ENCODE peak calls at places on chromosomes 7 and 10, in ten cellular contexts. One of them, this sample, is unnamed.

GRCh38 chr7:73602721-73603651 is 21.3 kb downstream of the MLXIPL start:
- DNase-seq in naive thymus-derived CD4-positive, alpha-beta T cell: no peak
- DNase-seq in fibroblast of mammary gland: no peak
- DNase-seq in colonic mucosa: no peak
- DNase-seq in ovary: no peak
- DNase-seq in A549: no peak
- DNase-seq in cardiac fibroblast: no peak
- DNase-seq in fibroblast of lung: no peak
- DNase-seq in adipocyte: no peak
- DNase-seq in GM23338: peak; percentile 56
- DNase-seq in this sample: no peak

GRCh38 chr7:47568569-47568968 is 13.3 kb downstream of the TNS3 start:
- DNase-seq in fibroblast of lung: no peak
- DNase-seq in GM23338: no peak
- DNase-seq in ovary: peak; percentile 36
- DNase-seq in cardiac fibroblast: no peak
- DNase-seq in adipocyte: no peak
- DNase-seq in colonic mucosa: no peak
- DNase-seq in A549: no peak
- DNase-seq in naive thymus-derived CD4-positive, alpha-beta T cell: no peak
- DNase-seq in fibroblast of mammary gland: no peak
- DNase-seq in this sample: no peak

GRCh38 chr10:24869354-24870016 is 82.9 kb downstream of the PRTFDC1 start:
- DNase-seq in ovary: no peak
- DNase-seq in naive thymus-derived CD4-positive, alpha-beta T cell: no peak
- DNase-seq in adipocyte: no peak
- DNase-seq in fibroblast of mammary gland: peak; percentile 38
- DNase-seq in fibroblast of lung: peak; percentile 79
- DNase-seq in A549: no peak
- DNase-seq in colonic mucosa: peak; percentile 65
- DNase-seq in GM23338: no peak
- DNase-seq in cardiac fibroblast: peak; percentile 90
- DNase-seq in this sample: no peak

GRCh38 chr10:90579602-90580242 is 278.1 kb downstream of the HTR7 start:
- DNase-seq in fibroblast of mammary gland: peak; percentile 62
- DNase-seq in adipocyte: peak; percentile 13
- DNase-seq in naive thymus-derived CD4-positive, alpha-beta T cell: no peak
- DNase-seq in ovary: no peak
- DNase-seq in cardiac fibroblast: peak; percentile 53
- DNase-seq in fibroblast of lung: peak; percentile 69
- DNase-seq in GM23338: peak; percentile 72
- DNase-seq in A549: no peak
- DNase-seq in colonic mucosa: no peak
- DNase-seq in this sample: no peak

GRCh38 chr10:84270708-84271107 is 25.9 kb downstream of the RGR start:
- DNase-seq in GM23338: no peak
- DNase-seq in colonic mucosa: no peak
- DNase-seq in fibroblast of lung: no peak
- DNase-seq in adipocyte: no peak
- DNase-seq in A549: no peak
- DNase-seq in ovary: no peak
- DNase-seq in cardiac fibroblast: no peak
- DNase-seq in fibroblast of mammary gland: no peak
- DNase-seq in naive thymus-derived CD4-positive, alpha-beta T cell: no peak
- DNase-seq in this sample: no peak

GRCh38 chr7:129825005-129825553 is 127.7 kb downstream of the UBE2H start:
- DNase-seq in fibroblast of lung: peak; percentile 52
- DNase-seq in A549: peak; percentile 87
- DNase-seq in fibroblast of mammary gland: no peak
- DNase-seq in naive thymus-derived CD4-positive, alpha-beta T cell: peak; percentile 14
- DNase-seq in cardiac fibroblast: peak; percentile 35
- DNase-seq in ovary: peak; percentile 75
- DNase-seq in colonic mucosa: peak; percentile 77
- DNase-seq in adipocyte: peak; percentile 66
- DNase-seq in GM23338: peak; percentile 99
- DNase-seq in this sample: no peak

GRCh38 chr7:40015790-40016296 is 65.8 kb downstream of the CDK13 start:
- DNase-seq in A549: no peak
- DNase-seq in adipocyte: peak; percentile 55
- DNase-seq in naive thymus-derived CD4-positive, alpha-beta T cell: no peak
- DNase-seq in cardiac fibroblast: peak; percentile 70
- DNase-seq in colonic mucosa: peak; percentile 56
- DNase-seq in fibroblast of lung: peak; percentile 59
- DNase-seq in fibroblast of mammary gland: peak; percentile 39
- DNase-seq in ovary: peak; percentile 35
- DNase-seq in GM23338: no peak
- DNase-seq in this sample: peak; percentile 42

GRCh38 chr10:100567249-100567648 is 31.5 kb downstream of the HIF1AN start:
- DNase-seq in fibroblast of lung: no peak
- DNase-seq in colonic mucosa: no peak
- DNase-seq in ovary: no peak
- DNase-seq in adipocyte: no peak
- DNase-seq in A549: no peak
- DNase-seq in GM23338: no peak
- DNase-seq in fibroblast of mammary gland: no peak
- DNase-seq in cardiac fibroblast: no peak
- DNase-seq in naive thymus-derived CD4-positive, alpha-beta T cell: no peak
- DNase-seq in this sample: no peak

GRCh38 chr10:69577268-69578232 is 4.3 kb upstream of the NEUROG3 start:
- DNase-seq in cardiac fibroblast: no peak
- DNase-seq in adipocyte: no peak
- DNase-seq in naive thymus-derived CD4-positive, alpha-beta T cell: no peak
- DNase-seq in GM23338: peak; percentile 87
- DNase-seq in ovary: no peak
- DNase-seq in fibroblast of lung: no peak
- DNase-seq in A549: no peak
- DNase-seq in fibroblast of mammary gland: no peak
- DNase-seq in colonic mucosa: no peak
- DNase-seq in this sample: no peak

GRCh38 chr10:69573056-69573806 is at the start of gene NEUROG3:
- DNase-seq in A549: no peak
- DNase-seq in colonic mucosa: no peak
- DNase-seq in fibroblast of lung: no peak
- DNase-seq in fibroblast of mammary gland: no peak
- DNase-seq in ovary: no peak
- DNase-seq in GM23338: peak; percentile 74
- DNase-seq in naive thymus-derived CD4-positive, alpha-beta T cell: no peak
- DNase-seq in cardiac fibroblast: no peak
- DNase-seq in adipocyte: no peak
- DNase-seq in this sample: no peak

GRCh38 chr10:69576334-69577011 is 3.3 kb upstream of the NEUROG3 start:
- DNase-seq in cardiac fibroblast: no peak
- DNase-seq in fibroblast of lung: no peak
- DNase-seq in ovary: no peak
- DNase-seq in A549: no peak
- DNase-seq in fibroblast of mammary gland: no peak
- DNase-seq in GM23338: peak; percentile 51
- DNase-seq in adipocyte: peak; percentile 18
- DNase-seq in naive thymus-derived CD4-positive, alpha-beta T cell: no peak
- DNase-seq in colonic mucosa: no peak
- DNase-seq in this sample: no peak

GRCh38 chr10:69574571-69574978 is 1.4 kb upstream of the NEUROG3 start:
- DNase-seq in adipocyte: no peak
- DNase-seq in GM23338: peak; percentile 77
- DNase-seq in fibroblast of mammary gland: no peak
- DNase-seq in ovary: no peak
- DNase-seq in A549: no peak
- DNase-seq in colonic mucosa: no peak
- DNase-seq in fibroblast of lung: no peak
- DNase-seq in naive thymus-derived CD4-positive, alpha-beta T cell: no peak
- DNase-seq in cardiac fibroblast: no peak
- DNase-seq in this sample: no peak

GRCh38 chr10:69575164-69575722 is 2.0 kb upstream of the NEUROG3 start:
- DNase-seq in A549: no peak
- DNase-seq in cardiac fibroblast: no peak
- DNase-seq in colonic mucosa: no peak
- DNase-seq in fibroblast of mammary gland: no peak
- DNase-seq in fibroblast of lung: no peak
- DNase-seq in naive thymus-derived CD4-positive, alpha-beta T cell: no peak
- DNase-seq in adipocyte: no peak
- DNase-seq in ovary: no peak
- DNase-seq in GM23338: no peak
- DNase-seq in this sample: no peak
- H3K4me3 ChIP-seq in A549: peak overlapping the region; percentile 29
- H3K4me3 ChIP-seq in cardiac fibroblast: no peak overlapping the region
- H3K4me3 ChIP-seq in colonic mucosa: no peak overlapping the region
- H3K4me3 ChIP-seq in fibroblast of mammary gland: no peak overlapping the region
- H3K4me3 ChIP-seq in fibroblast of lung: no peak overlapping the region
- H3K4me3 ChIP-seq in naive thymus-derived CD4-positive, alpha-beta T cell: no peak overlapping the region
- H3K4me3 ChIP-seq in adipocyte: no peak overlapping the region
- H3K4me3 ChIP-seq in ovary: no peak overlapping the region
- H3K4me3 ChIP-seq in GM23338: peak overlapping the region; percentile 67
- H3K4me3 ChIP-seq in this sample: no peak overlapping the region

GRCh38 chr10:31133251-31133627 is 101.6 kb upstream of the ZNF438 start:
- DNase-seq in ovary: no peak
- DNase-seq in naive thymus-derived CD4-positive, alpha-beta T cell: no peak
- DNase-seq in fibroblast of lung: no peak
- DNase-seq in fibroblast of mammary gland: no peak
- DNase-seq in colonic mucosa: no peak
- DNase-seq in cardiac fibroblast: no peak
- DNase-seq in A549: no peak
- DNase-seq in GM23338: no peak
- DNase-seq in adipocyte: no peak
- DNase-seq in this sample: no peak

GRCh38 chr10:31134303-31134928 is 102.8 kb upstream of the ZNF438 start:
- DNase-seq in naive thymus-derived CD4-positive, alpha-beta T cell: peak; percentile 16
- DNase-seq in GM23338: peak; percentile 57
- DNase-seq in A549: no peak
- DNase-seq in fibroblast of lung: peak; percentile 92
- DNase-seq in colonic mucosa: no peak
- DNase-seq in adipocyte: peak; percentile 74
- DNase-seq in ovary: no peak
- DNase-seq in cardiac fibroblast: peak; percentile 55
- DNase-seq in fibroblast of mammary gland: peak; percentile 56
- DNase-seq in this sample: peak; percentile 67

GRCh38 chr10:31136386-31136785 is 104.7 kb upstream of the ZNF438 start:
- DNase-seq in colonic mucosa: no peak
- DNase-seq in fibroblast of lung: no peak
- DNase-seq in A549: no peak
- DNase-seq in adipocyte: no peak
- DNase-seq in ovary: no peak
- DNase-seq in GM23338: no peak
- DNase-seq in cardiac fibroblast: no peak
- DNase-seq in naive thymus-derived CD4-positive, alpha-beta T cell: no peak
- DNase-seq in fibroblast of mammary gland: no peak
- DNase-seq in this sample: no peak

GRCh38 chr10:31132681-31133239 is 101.1 kb upstream of the ZNF438 start:
- DNase-seq in colonic mucosa: no peak
- DNase-seq in GM23338: peak; percentile 3
- DNase-seq in cardiac fibroblast: no peak
- DNase-seq in ovary: no peak
- DNase-seq in fibroblast of mammary gland: no peak
- DNase-seq in A549: no peak
- DNase-seq in adipocyte: no peak
- DNase-seq in naive thymus-derived CD4-positive, alpha-beta T cell: no peak
- DNase-seq in fibroblast of lung: no peak
- DNase-seq in this sample: no peak

DNA sequence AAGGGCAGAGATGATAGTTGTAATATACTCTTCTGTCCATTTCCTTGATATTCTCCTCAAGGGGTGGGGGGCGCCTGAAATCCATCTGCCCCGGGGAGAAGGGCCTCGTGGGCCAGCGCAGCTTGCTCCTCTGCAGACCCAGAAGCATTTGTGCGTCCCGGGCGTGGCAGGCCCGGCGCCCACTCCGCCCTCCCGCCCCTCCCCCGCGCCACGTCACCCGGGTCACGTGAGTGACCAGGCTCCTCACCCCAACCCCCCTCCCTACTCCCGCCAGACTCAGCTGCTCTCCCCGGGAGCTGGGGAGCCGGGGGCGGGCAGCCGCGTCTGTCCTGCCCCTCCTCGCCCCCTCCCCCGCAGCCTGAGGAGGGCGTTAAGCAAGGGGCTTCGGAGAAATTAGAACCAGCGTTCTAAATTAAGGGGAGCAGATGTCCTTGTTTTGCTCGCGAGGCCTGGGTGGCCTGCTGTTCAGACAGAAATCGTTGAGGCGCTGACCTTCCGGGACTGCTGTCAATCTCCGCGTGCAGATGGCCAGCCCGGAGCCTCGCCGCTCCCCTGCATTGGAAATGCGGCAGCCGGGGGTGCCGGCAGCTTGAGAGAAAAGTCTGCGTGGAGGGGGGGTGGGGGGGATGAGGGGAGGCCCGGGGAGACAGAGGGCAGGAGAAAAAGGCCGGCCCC is 102.1 kb upstream of the ZNF438 start:
- DNase-seq in GM23338: peak; percentile 71
- DNase-seq in naive thymus-derived CD4-positive, alpha-beta T cell: peak; percentile 43
- DNase-seq in ovary: peak; percentile 89
- DNase-seq in A549: no peak
- DNase-seq in fibroblast of lung: peak; percentile 75
- DNase-seq in adipocyte: peak; percentile 77
- DNase-seq in cardiac fibroblast: peak; percentile 81
- DNase-seq in fibroblast of mammary gland: peak; percentile 56
- DNase-seq in colonic mucosa: peak; percentile 86
- DNase-seq in this sample: no peak
- H3K4me3 ChIP-seq in GM23338: peak overlapping the region; percentile 66
- H3K4me3 ChIP-seq in naive thymus-derived CD4-positive, alpha-beta T cell: peak overlapping the region; percentile 66
- H3K4me3 ChIP-seq in ovary: peak overlapping the region; percentile 45
- H3K4me3 ChIP-seq in A549: no peak overlapping the region
- H3K4me3 ChIP-seq in fibroblast of lung: no peak overlapping the region
- H3K4me3 ChIP-seq in adipocyte: peak overlapping the region; percentile 68
- H3K4me3 ChIP-seq in cardiac fibroblast: peak overlapping the region; percentile 5
- H3K4me3 ChIP-seq in fibroblast of mammary gland: no peak overlapping the region
- H3K4me3 ChIP-seq in colonic mucosa: peak overlapping the region; percentile 43
- H3K4me3 ChIP-seq in this sample: peak overlapping the region; percentile 41

GRCh38 chr10:124155781-124156401 is 62.5 kb upstream of the CHST15 start:
- DNase-seq in A549: no peak
- DNase-seq in GM23338: no peak
- DNase-seq in fibroblast of mammary gland: peak; percentile 11
- DNase-seq in cardiac fibroblast: peak; percentile 91
- DNase-seq in adipocyte: peak; percentile 47
- DNase-seq in naive thymus-derived CD4-positive, alpha-beta T cell: no peak
- DNase-seq in ovary: peak; percentile 65
- DNase-seq in fibroblast of lung: peak; percentile 78
- DNase-seq in colonic mucosa: no peak
- DNase-seq in this sample: peak; percentile 36
- H3K4me3 ChIP-seq in A549: no peak overlapping the region
- H3K4me3 ChIP-seq in GM23338: no peak overlapping the region
- H3K4me3 ChIP-seq in fibroblast of mammary gland: no peak overlapping the region
- H3K4me3 ChIP-seq in cardiac fibroblast: no peak overlapping the region
- H3K4me3 ChIP-seq in adipocyte: peak overlapping the region; percentile 3
- H3K4me3 ChIP-seq in naive thymus-derived CD4-positive, alpha-beta T cell: no peak overlapping the region
- H3K4me3 ChIP-seq in ovary: no peak overlapping the region
- H3K4me3 ChIP-seq in fibroblast of lung: no peak overlapping the region
- H3K4me3 ChIP-seq in colonic mucosa: no peak overlapping the region
- H3K4me3 ChIP-seq in this sample: peak overlapping the region; percentile 23

GRCh38 chr7:116631676-116632075 is 40.3 kb upstream of the MET start:
- DNase-seq in naive thymus-derived CD4-positive, alpha-beta T cell: no peak
- DNase-seq in A549: no peak
- DNase-seq in ovary: no peak
- DNase-seq in adipocyte: no peak
- DNase-seq in cardiac fibroblast: no peak
- DNase-seq in fibroblast of mammary gland: no peak
- DNase-seq in GM23338: no peak
- DNase-seq in fibroblast of lung: no peak
- DNase-seq in colonic mucosa: no peak
- DNase-seq in this sample: no peak

GRCh38 chr7:116630932-116631449 is 41.0 kb upstream of the MET start:
- DNase-seq in fibroblast of lung: peak; percentile 94
- DNase-seq in GM23338: peak; percentile 36
- DNase-seq in adipocyte: no peak
- DNase-seq in A549: peak; percentile 86
- DNase-seq in ovary: no peak
- DNase-seq in naive thymus-derived CD4-positive, alpha-beta T cell: no peak
- DNase-seq in cardiac fibroblast: peak; percentile 76
- DNase-seq in fibroblast of mammary gland: peak; percentile 94
- DNase-seq in colonic mucosa: peak; percentile 88
- DNase-seq in this sample: peak; percentile 96

GRCh38 chr7:116630357-116630756 is 41.6 kb upstream of the MET start:
- DNase-seq in naive thymus-derived CD4-positive, alpha-beta T cell: no peak
- DNase-seq in cardiac fibroblast: no peak
- DNase-seq in ovary: no peak
- DNase-seq in colonic mucosa: no peak
- DNase-seq in fibroblast of lung: no peak
- DNase-seq in adipocyte: no peak
- DNase-seq in GM23338: no peak
- DNase-seq in fibroblast of mammary gland: no peak
- DNase-seq in A549: no peak
- DNase-seq in this sample: no peak

GRCh38 chr7:116632349-116632748 is 39.6 kb upstream of the MET start:
- DNase-seq in colonic mucosa: no peak
- DNase-seq in naive thymus-derived CD4-positive, alpha-beta T cell: no peak
- DNase-seq in fibroblast of mammary gland: peak; percentile 18
- DNase-seq in fibroblast of lung: peak; percentile 27
- DNase-seq in cardiac fibroblast: peak; percentile 3
- DNase-seq in adipocyte: peak; percentile 54
- DNase-seq in ovary: no peak
- DNase-seq in A549: no peak
- DNase-seq in GM23338: no peak
- DNase-seq in this sample: no peak

DNA sequence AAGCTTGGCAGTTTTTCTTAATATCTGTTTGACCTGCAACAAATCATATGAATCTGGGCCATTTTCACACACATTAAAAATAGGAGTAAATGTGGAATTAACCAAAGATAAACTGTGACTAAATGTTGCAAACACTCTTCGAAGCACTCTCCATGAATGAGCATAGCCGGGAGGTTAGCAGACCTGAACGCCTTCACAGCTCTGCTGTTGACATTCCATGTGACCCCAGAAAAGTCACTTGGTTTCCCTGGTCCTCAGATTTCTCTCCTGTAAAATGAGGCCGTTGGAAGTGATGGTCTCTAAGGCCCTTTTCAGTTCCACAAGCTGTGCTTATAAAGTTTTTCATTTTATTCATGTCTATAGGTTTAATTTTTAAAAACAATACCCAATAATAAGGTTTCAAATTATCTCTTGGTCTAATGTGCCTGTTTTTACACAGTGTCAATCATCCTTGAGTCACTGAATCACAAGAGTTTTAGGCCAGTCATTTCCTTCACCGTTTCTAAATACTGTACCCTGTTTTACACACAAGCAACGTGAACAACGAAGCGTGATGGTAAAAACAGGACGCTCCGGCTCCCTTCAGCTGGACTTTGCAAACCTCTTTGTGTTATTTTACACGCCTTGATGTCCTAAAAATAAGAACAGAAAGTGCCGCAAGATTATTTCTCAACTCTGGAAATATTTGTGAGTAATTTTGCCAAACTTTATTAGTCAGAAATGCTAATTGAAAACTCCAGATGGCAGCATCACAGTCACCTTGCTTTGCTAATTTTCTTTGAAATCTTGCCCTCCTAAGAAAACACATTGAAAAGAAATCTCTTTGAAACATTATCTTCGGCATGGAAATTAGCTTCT is 38.6 kb upstream of the MET start:
- DNase-seq in GM23338: no peak
- DNase-seq in naive thymus-derived CD4-positive, alpha-beta T cell: no peak
- DNase-seq in adipocyte: peak; percentile 18
- DNase-seq in colonic mucosa: no peak
- DNase-seq in A549: no peak
- DNase-seq in fibroblast of mammary gland: peak; percentile 60
- DNase-seq in fibroblast of lung: peak; percentile 65
- DNase-seq in ovary: peak; percentile 21
- DNase-seq in cardiac fibroblast: peak; percentile 14
- DNase-seq in this sample: peak; percentile 96
- H3K4me3 ChIP-seq in GM23338: no peak overlapping the region
- H3K4me3 ChIP-seq in naive thymus-derived CD4-positive, alpha-beta T cell: no peak overlapping the region
- H3K4me3 ChIP-seq in adipocyte: peak overlapping the region; percentile 46
- H3K4me3 ChIP-seq in colonic mucosa: no peak overlapping the region
- H3K4me3 ChIP-seq in A549: no peak overlapping the region
- H3K4me3 ChIP-seq in fibroblast of mammary gland: no peak overlapping the region
- H3K4me3 ChIP-seq in fibroblast of lung: no peak overlapping the region
- H3K4me3 ChIP-seq in ovary: no peak overlapping the region
- H3K4me3 ChIP-seq in cardiac fibroblast: no peak overlapping the region
- H3K4me3 ChIP-seq in this sample: peak overlapping the region; percentile 0